ENCODE peak calls at places on chromosomes 1 and 21, in ten cellular contexts. X, T, G, M, Y, F, B, I, A and D are unnamed samples.

GRCh38 chr21:31220567-31220966 is 123.5 kb downstream of the TIAM1 start:
- DNase-seq in G (no peak), Y (no peak), I (no peak), B (no peak), A (no peak), X (peak), F (no peak), M (no peak), T (no peak), D (no peak)

GRCh38 chr1:85134583-85135455 is 66.0 kb downstream of the SYDE2 start:
- DNase-seq in X (peak), A (no peak), B (no peak), I (no peak), T (no peak), F (no peak), G (peak), M (no peak), Y (no peak), D (no peak)

GRCh38 chr1:61708953-61709907 is 15.7 kb downstream of the TM2D1 start:
- DNase-seq in M (no peak), X (no peak), G (no peak), T (no peak), Y (no peak), A (no peak), F (no peak), I (no peak), B (no peak), D (no peak)

GRCh38 chr1:21251773-21252471 is 38.3 kb downstream of the ECE1 start:
- DNase-seq in X (peak), I (no peak), F (peak), M (no peak), Y (no peak), B (no peak), A (peak), G (peak), T (peak), D (peak)

GRCh38 chr1:226790545-226791181 is 51.6 kb upstream of the ITPKB start:
- DNase-seq in G (no peak), B (no peak), I (no peak), F (no peak), A (no peak), T (no peak), M (no peak), Y (no peak), X (no peak), D (no peak)

GRCh38 chr21:34878501-34878900 is 170.6 kb downstream of the RUNX1 start:
- DNase-seq in B (no peak), Y (no peak), X (no peak), I (no peak), T (no peak), F (no peak), G (peak), A (no peak), M (no peak), D (no peak)

GRCh38 chr1:56002272-56002671 is 577.1 kb downstream of the PLPP3 start:
- DNase-seq in B (no peak), T (no peak), F (no peak), I (no peak), A (no peak), M (no peak), Y (no peak), G (no peak), X (no peak), D (no peak)

GRCh38 chr1:30294508-30294907 is 428.9 kb downstream of the MATN1 start:
- DNase-seq in G (no peak), X (no peak), I (no peak), F (no peak), B (no peak), Y (no peak), A (no peak), M (no peak), T (no peak), D (no peak)

GRCh38 chr1:186325239-186325638 is 49.8 kb downstream of the TPR start:
- DNase-seq in Y (no peak), G (no peak), F (no peak), X (peak), B (peak), T (no peak), I (peak), A (no peak), M (no peak), D (no peak)

GRCh38 chr1:41547336-41547735 is 62.9 kb upstream of the EDN2 start:
- DNase-seq in B (no peak), I (no peak), G (no peak), M (no peak), X (no peak), Y (no peak), F (no peak), T (no peak), A (peak), D (no peak)

GRCh38 chr21:41612674-41613250 is 104.8 kb upstream of the TMPRSS2 start:
- DNase-seq in B (peak), Y (peak), F (peak), I (peak), T (peak), X (peak), M (peak), G (no peak), A (peak), D (peak)

GRCh38 chr1:98327151-98327918 is 334.2 kb upstream of the SNX7 start:
- DNase-seq in Y (no peak), F (no peak), X (peak), G (no peak), T (no peak), A (no peak), M (no peak), I (no peak), B (no peak), D (no peak)